ENCODE peak calls at places on chromosomes 13 and 19, in six cellular contexts. J is astrocyte of the spinal cord, W is MCF 10A, U is brain microvascular endothelial cell, X is thoracic aorta, Q is left ventricle myocardium inferior. G is an unnamed sample.

GRCh38 chr19:41879080-41879479 is 2.0 kb downstream of the CD79A start:
- DNase-seq in J (no peak), W (no peak), U (no peak), X (no peak), Q (no peak), G (no peak)

GRCh38 chr13:104085611-104086010 is 1019.4 kb upstream of the SLC10A2 start:
- DNase-seq in J (no peak), W (no peak), U (no peak), X (no peak), Q (no peak), G (no peak)

GRCh38 chr19:18425515-18426415 is 6.6 kb downstream of the SSBP4 start:
- DNase-seq in J (peak; percentile 53), W (no peak), U (peak; percentile 52), X (no peak), Q (peak; percentile 78), G (no peak)

GRCh38 chr19:51777570-51778460 is 16.8 kb downstream of the FPR2 start:
- DNase-seq in J (peak; percentile 79), W (peak; percentile 91), U (peak; percentile 67), X (no peak), Q (peak; percentile 67), G (peak; percentile 54)

GRCh38 chr13:40758811-40759210 is 12.2 kb downstream of the MRPS31 start:
- DNase-seq in J (no peak), W (no peak), U (no peak), X (no peak), Q (no peak), G (no peak)

GRCh38 chr13:20222553-20222952 is 9.6 kb downstream of the GJB6 start:
- DNase-seq in J (no peak), W (no peak), U (no peak), X (no peak), Q (no peak), G (no peak)

GRCh38 chr19:19232231-19232630 is 20.5 kb downstream of the NCAN start:
- DNase-seq in J (no peak), W (no peak), U (no peak), X (no peak), Q (no peak), G (no peak)

GRCh38 chr13:80382576-80382975 is 41.6 kb upstream of the SPRY2 start:
- DNase-seq in J (no peak), W (no peak), U (no peak), X (no peak), Q (no peak), G (no peak)

GRCh38 chr13:111658150-111659100 is 338.0 kb downstream of the TEX29 start:
- DNase-seq in J (no peak), W (no peak), U (no peak), X (no peak), Q (no peak), G (no peak)

GRCh38 chr13:61727714-61728275 is 312.1 kb upstream of the PCDH20 start:
- DNase-seq in J (peak; percentile 35), W (peak; percentile 40), U (no peak), X (no peak), Q (no peak), G (no peak)

GRCh38 chr13:111161601-111162600 is 46.8 kb downstream of the ARHGEF7 start:
- DNase-seq in J (no peak), W (no peak), U (no peak), X (no peak), Q (no peak), G (no peak)

GRCh38 chr13:37495046-37495445 is 103.5 kb downstream of the POSTN start:
- DNase-seq in J (peak; percentile 37), W (peak; percentile 64), U (peak; percentile 22), X (no peak), Q (no peak), G (no peak)

GRCh38 chr13:110698689-110699088 is 7.2 kb downstream of the CARS2 start:
- DNase-seq in J (no peak), W (no peak), U (no peak), X (no peak), Q (no peak), G (no peak)

GRCh38 chr13:78323848-78324247 is 279.5 kb downstream of the POU4F1 start:
- DNase-seq in J (no peak), W (peak; percentile 50), U (no peak), X (no peak), Q (no peak), G (no peak)

GRCh38 chr19:34482380-34483250 is 1.1 kb downstream of the WTIP start:
- DNase-seq in J (peak; percentile 22), W (peak; percentile 27), U (no peak), X (no peak), Q (no peak), G (no peak)

GRCh38 chr13:29923554-29924481 is 73.4 kb upstream of the UBL3 start:
- DNase-seq in J (peak; percentile 99), W (peak; percentile 97), U (peak; percentile 96), X (peak; percentile 89), Q (peak; percentile 42), G (no peak)

GRCh38 chr19:5652261-5652660 is 28.1 kb downstream of the MICOS13 start:
- DNase-seq in J (no peak), W (no peak), U (no peak), X (no peak), Q (no peak), G (no peak)

GRCh38 chr13:25059166-25059565 is 36.8 kb upstream of the PABPC3 start:
- DNase-seq in J (no peak), W (no peak), U (no peak), X (no peak), Q (no peak), G (no peak)

GRCh38 chr13:32796754-32797153 is 210.5 kb downstream of the PDS5B start:
- DNase-seq in J (no peak), W (no peak), U (no peak), X (no peak), Q (no peak), G (no peak)

DNA sequence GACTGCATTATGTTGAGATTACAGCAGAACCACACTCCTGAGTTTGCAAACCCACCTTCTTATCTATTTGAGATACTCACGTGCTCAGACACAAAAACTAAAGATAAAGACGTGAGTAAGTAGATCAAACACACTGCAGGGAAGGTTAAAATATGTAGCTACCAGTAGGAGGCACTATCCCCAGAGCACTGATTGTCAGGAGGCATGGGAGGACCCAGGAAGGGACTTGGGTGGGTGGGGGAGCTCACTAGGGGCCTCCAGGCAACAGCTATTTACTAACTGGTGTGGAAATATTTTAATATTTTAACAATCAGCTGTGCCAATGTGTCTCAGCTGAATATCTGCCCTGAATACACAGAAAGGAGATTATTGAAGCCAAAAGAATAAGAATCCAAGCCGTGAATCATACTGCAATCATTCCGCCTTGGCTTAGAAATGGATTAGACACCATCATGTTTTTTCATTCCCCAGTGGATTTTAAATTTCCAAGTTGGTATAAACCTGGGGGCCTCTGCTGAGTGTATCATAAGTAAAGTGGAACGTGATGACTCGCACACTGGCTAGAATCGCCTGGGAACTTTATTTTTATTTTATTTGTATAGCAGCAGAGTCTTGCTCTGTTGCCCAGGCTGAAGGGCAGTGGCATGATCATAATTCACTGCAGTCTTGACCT is 73.2 kb upstream of the CACNA1A start:
- DNase-seq in J (peak; percentile 7), W (no peak), U (no peak), X (no peak), Q (no peak), G (no peak)
- TF ChIP-seq CTCF in J (no peak), W (no peak), U (no peak), X (no peak), Q (no peak), G (no peak)

GRCh38 chr13:69545500-69546025 is 562.1 kb upstream of the ATXN8OS start:
- DNase-seq in J (no peak), W (no peak), U (no peak), X (no peak), Q (no peak), G (no peak)
- TF ChIP-seq CTCF in J (no peak), W (no peak), U (no peak), X (no peak), Q (no peak), G (no peak)

GRCh38 chr19:1155352-1156304 is 18.4 kb downstream of the SBNO2 start:
- DNase-seq in J (no peak), W (peak; percentile 83), U (no peak), X (no peak), Q (no peak), G (no peak)

GRCh38 chr19:1156830-1157615 is 17.0 kb downstream of the SBNO2 start:
- DNase-seq in J (no peak), W (no peak), U (no peak), X (no peak), Q (no peak), G (no peak)

GRCh38 chr19:1156305-1156801 is 17.7 kb downstream of the SBNO2 start:
- DNase-seq in J (no peak), W (no peak), U (no peak), X (no peak), Q (no peak), G (no peak)

GRCh38 chr19:1153891-1154730 is 20.0 kb downstream of the SBNO2 start:
- DNase-seq in J (no peak), W (no peak), U (no peak), X (no peak), Q (no peak), G (no peak)

DNA sequence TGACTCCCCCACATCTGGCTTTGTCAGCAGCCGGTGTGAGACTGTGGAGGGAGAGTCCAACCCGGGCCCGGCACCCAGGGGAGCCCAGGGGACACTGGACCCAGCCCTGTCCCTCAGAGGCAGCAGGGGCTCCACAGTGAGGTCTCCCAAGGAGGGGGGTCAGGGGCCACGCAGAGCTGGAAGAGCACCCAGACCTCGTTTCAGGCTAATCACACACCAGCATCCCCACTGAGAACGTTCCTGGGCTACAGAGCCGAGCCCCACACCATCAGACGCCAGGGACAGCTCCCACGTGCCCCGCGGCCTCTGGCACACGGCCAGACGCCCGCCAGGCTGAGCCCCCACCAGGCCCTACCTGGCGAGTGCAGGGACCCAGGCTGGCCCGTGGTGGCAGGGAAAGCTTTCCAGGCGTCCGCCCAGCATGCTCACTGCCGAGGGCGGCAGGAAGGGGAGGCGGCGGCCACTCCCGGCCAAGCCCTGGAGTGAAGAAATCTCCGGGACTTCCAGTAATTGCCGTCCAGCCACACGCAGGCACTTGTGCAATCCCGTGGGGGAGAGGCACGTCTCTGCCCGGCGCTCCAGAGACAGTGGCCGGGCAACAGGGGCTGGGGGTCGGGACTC is 19.2 kb downstream of the SBNO2 start:
- DNase-seq in J (peak; percentile 68), W (peak; percentile 97), U (peak; percentile 65), X (peak; percentile 80), Q (peak; percentile 88), G (no peak)
- TF ChIP-seq CTCF in J (no peak), W (no peak), U (no peak), X (peak; percentile 19), Q (no peak), G (no peak)

DNA sequence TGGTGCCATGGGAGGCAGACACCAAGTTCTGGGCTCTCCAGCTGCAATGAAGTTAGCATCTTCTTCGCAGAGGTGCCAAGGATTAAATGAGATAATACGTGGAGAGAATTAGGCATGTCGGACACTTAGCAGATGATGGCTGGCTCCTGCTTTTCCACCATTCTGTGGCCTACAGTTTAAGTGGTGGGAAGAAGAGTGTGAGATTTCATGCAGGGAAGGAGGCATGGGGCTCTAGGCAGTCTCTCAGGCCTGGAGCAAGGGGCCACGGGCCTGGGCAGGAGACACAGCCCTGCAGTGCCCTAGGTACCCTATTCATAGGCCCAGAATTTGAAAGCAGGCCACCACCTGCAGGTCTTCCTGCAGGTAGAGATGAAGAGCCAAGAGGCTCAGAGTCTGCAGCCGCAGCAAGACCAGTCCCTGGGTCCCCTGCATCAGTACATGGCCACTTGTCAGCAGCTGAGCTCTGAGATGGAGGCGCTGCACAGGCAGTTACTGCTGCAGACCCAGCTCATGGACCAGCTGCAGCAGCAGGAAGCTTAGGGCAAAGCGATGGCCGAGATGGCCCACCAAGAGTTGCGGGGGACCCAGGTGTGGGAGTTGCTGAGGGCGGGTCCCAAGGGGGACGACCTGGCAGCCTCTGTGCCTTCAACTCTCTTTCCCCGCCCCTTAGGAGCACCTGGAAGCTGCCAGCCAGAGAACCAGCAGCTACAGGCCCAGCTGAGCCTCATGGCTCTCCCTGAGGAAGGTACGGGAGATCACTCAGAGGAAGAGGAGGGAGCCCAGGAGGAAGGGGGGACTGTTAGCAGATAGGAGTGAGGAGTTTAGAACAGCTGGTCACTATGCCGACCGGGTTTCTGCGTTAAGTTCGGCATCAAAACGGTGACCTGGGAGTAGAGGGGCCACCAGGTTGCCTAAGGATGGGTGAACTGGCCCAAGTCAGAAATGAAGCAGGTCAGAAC is 33.2 kb upstream of the ZNF492 start:
- DNase-seq in J (no peak), W (no peak), U (no peak), X (no peak), Q (no peak), G (no peak)
- TF ChIP-seq CTCF in J (no peak), W (no peak), U (no peak), X (no peak), Q (no peak), G (no peak)

G was measured in mesothelial cell of epicardium.